ENCODE peak calls at places on chromosome 4, in seven cellular contexts. One of them, this sample, is unnamed. For H3K27me3, the result is how much of the 10 kb centered on the place peaks cover.

GRCh38 chr4:32858971-32859370 is 2138.8 kb downstream of the PCDH7 start:
- DNase-seq in sigmoid colon: no peak
- DNase-seq in uterus: no peak
- DNase-seq in spleen: no peak
- DNase-seq in adrenal gland: no peak
- DNase-seq in upper lobe of left lung: no peak
- DNase-seq in thyroid gland: no peak
- DNase-seq in this sample: no peak

GRCh38 chr4:109046549-109047171 is 255.8 kb downstream of the COL25A1 start:
- DNase-seq in sigmoid colon: no peak
- DNase-seq in thyroid gland: no peak
- DNase-seq in spleen: no peak
- DNase-seq in upper lobe of left lung: no peak
- DNase-seq in uterus: no peak
- DNase-seq in adrenal gland: peak
- DNase-seq in this sample: no peak

GRCh38 chr4:152348670-152349069 is 187.2 kb downstream of the FBXW7 start:
- DNase-seq in thyroid gland: no peak
- DNase-seq in spleen: no peak
- DNase-seq in adrenal gland: no peak
- DNase-seq in upper lobe of left lung: no peak
- DNase-seq in sigmoid colon: no peak
- DNase-seq in uterus: no peak
- DNase-seq in this sample: no peak

GRCh38 chr4:79249879-79250503 is 75.9 kb downstream of the NAA11 start:
- DNase-seq in thyroid gland: no peak
- DNase-seq in uterus: no peak
- DNase-seq in adrenal gland: no peak
- DNase-seq in spleen: no peak
- DNase-seq in upper lobe of left lung: no peak
- DNase-seq in sigmoid colon: peak
- DNase-seq in this sample: no peak

GRCh38 chr4:9898596-9899345 is 117.3 kb downstream of the DRD5 start:
- DNase-seq in sigmoid colon: no peak
- DNase-seq in spleen: no peak
- DNase-seq in upper lobe of left lung: peak
- DNase-seq in uterus: no peak
- DNase-seq in thyroid gland: peak
- DNase-seq in adrenal gland: peak
- DNase-seq in this sample: no peak

GRCh38 chr4:136713140-136713539 is 819.2 kb downstream of the PCDH18 start:
- DNase-seq in thyroid gland: no peak
- DNase-seq in sigmoid colon: no peak
- DNase-seq in uterus: no peak
- DNase-seq in spleen: no peak
- DNase-seq in upper lobe of left lung: no peak
- DNase-seq in adrenal gland: no peak
- DNase-seq in this sample: no peak

GRCh38 chr4:163672751-163673150 is 178.3 kb downstream of the TMA16 start:
- DNase-seq in adrenal gland: no peak
- DNase-seq in uterus: no peak
- DNase-seq in spleen: no peak
- DNase-seq in thyroid gland: no peak
- DNase-seq in sigmoid colon: no peak
- DNase-seq in upper lobe of left lung: no peak
- DNase-seq in this sample: no peak

GRCh38 chr4:119731146-119731742 is 102.6 kb upstream of the PDE5A start:
- DNase-seq in adrenal gland: no peak
- DNase-seq in thyroid gland: no peak
- DNase-seq in sigmoid colon: no peak
- DNase-seq in upper lobe of left lung: no peak
- DNase-seq in uterus: no peak
- DNase-seq in spleen: no peak
- DNase-seq in this sample: no peak

GRCh38 chr4:92305878-92306520 is 2.2 kb downstream of the GRID2 start:
- DNase-seq in spleen: no peak
- DNase-seq in thyroid gland: no peak
- DNase-seq in upper lobe of left lung: no peak
- DNase-seq in adrenal gland: no peak
- DNase-seq in sigmoid colon: no peak
- DNase-seq in uterus: no peak
- DNase-seq in this sample: no peak

GRCh38 chr4:54233128-54233696 is 4.1 kb downstream of the PDGFRA start:
- DNase-seq in spleen: peak
- DNase-seq in adrenal gland: peak
- DNase-seq in uterus: peak
- DNase-seq in upper lobe of left lung: peak
- DNase-seq in sigmoid colon: peak
- DNase-seq in thyroid gland: peak
- DNase-seq in this sample: peak

GRCh38 chr4:161936625-161937133 is 227.1 kb downstream of the FSTL5 start:
- DNase-seq in sigmoid colon: no peak
- DNase-seq in spleen: no peak
- DNase-seq in thyroid gland: no peak
- DNase-seq in upper lobe of left lung: no peak
- DNase-seq in adrenal gland: no peak
- DNase-seq in uterus: no peak
- DNase-seq in this sample: no peak

GRCh38 chr4:77092832-77093800 is 17.3 kb upstream of the CCNI start:
- DNase-seq in upper lobe of left lung: no peak
- DNase-seq in adrenal gland: no peak
- DNase-seq in uterus: no peak
- DNase-seq in spleen: no peak
- DNase-seq in thyroid gland: no peak
- DNase-seq in sigmoid colon: no peak
- DNase-seq in this sample: no peak

GRCh38 chr4:67054901-67055300 is 490.4 kb downstream of the CENPC start:
- DNase-seq in thyroid gland: no peak
- DNase-seq in sigmoid colon: no peak
- DNase-seq in uterus: no peak
- DNase-seq in spleen: no peak
- DNase-seq in upper lobe of left lung: no peak
- DNase-seq in adrenal gland: no peak
- DNase-seq in this sample: no peak

GRCh38 chr4:139279723-139280620 is at the start of gene MGARP:
- DNase-seq in upper lobe of left lung: no peak
- DNase-seq in sigmoid colon: no peak
- DNase-seq in adrenal gland: peak
- DNase-seq in thyroid gland: peak
- DNase-seq in uterus: no peak
- DNase-seq in spleen: peak
- DNase-seq in this sample: no peak

GRCh38 chr4:148787831-148788477 is 345.7 kb upstream of the NR3C2 start:
- DNase-seq in sigmoid colon: no peak
- DNase-seq in spleen: no peak
- DNase-seq in adrenal gland: no peak
- DNase-seq in uterus: no peak
- DNase-seq in upper lobe of left lung: no peak
- DNase-seq in thyroid gland: peak
- DNase-seq in this sample: no peak

GRCh38 chr4:54077812-54078211 is 13.4 kb upstream of the CHIC2 start:
- DNase-seq in thyroid gland: no peak
- DNase-seq in adrenal gland: no peak
- DNase-seq in upper lobe of left lung: no peak
- DNase-seq in spleen: no peak
- DNase-seq in uterus: no peak
- DNase-seq in sigmoid colon: no peak
- DNase-seq in this sample: no peak

GRCh38 chr4:72295966-72296557 is 264.3 kb downstream of the NPFFR2 start:
- DNase-seq in sigmoid colon: no peak
- DNase-seq in thyroid gland: no peak
- DNase-seq in uterus: no peak
- DNase-seq in spleen: no peak
- DNase-seq in adrenal gland: no peak
- DNase-seq in upper lobe of left lung: no peak
- DNase-seq in this sample: no peak

GRCh38 chr4:130486186-130486585 is 1390.2 kb downstream of the C4orf33 start:
- DNase-seq in thyroid gland: no peak
- DNase-seq in spleen: no peak
- DNase-seq in upper lobe of left lung: no peak
- DNase-seq in adrenal gland: no peak
- DNase-seq in sigmoid colon: no peak
- DNase-seq in uterus: no peak
- DNase-seq in this sample: no peak

GRCh38 chr4:37758226-37758625 is 68.3 kb upstream of the PGM2 start:
- DNase-seq in thyroid gland: no peak
- DNase-seq in upper lobe of left lung: peak
- DNase-seq in adrenal gland: no peak
- DNase-seq in sigmoid colon: peak
- DNase-seq in spleen: no peak
- DNase-seq in uterus: peak
- DNase-seq in this sample: no peak

GRCh38 chr4:112083587-112084347 is 61.5 kb upstream of the FAM241A start:
- DNase-seq in adrenal gland: no peak
- DNase-seq in thyroid gland: no peak
- DNase-seq in spleen: no peak
- DNase-seq in uterus: no peak
- DNase-seq in upper lobe of left lung: no peak
- DNase-seq in sigmoid colon: no peak
- DNase-seq in this sample: no peak

GRCh38 chr4:177901786-177902185 is 459.5 kb upstream of the AGA start:
- DNase-seq in thyroid gland: no peak
- DNase-seq in adrenal gland: no peak
- DNase-seq in uterus: no peak
- DNase-seq in sigmoid colon: no peak
- DNase-seq in upper lobe of left lung: no peak
- DNase-seq in spleen: no peak
- DNase-seq in this sample: no peak

GRCh38 chr4:26065833-26066232 is 151.8 kb downstream of the SMIM20 start:
- DNase-seq in uterus: no peak
- DNase-seq in spleen: no peak
- DNase-seq in adrenal gland: no peak
- DNase-seq in thyroid gland: no peak
- DNase-seq in upper lobe of left lung: no peak
- DNase-seq in sigmoid colon: no peak
- DNase-seq in this sample: no peak

GRCh38 chr4:147492761-147493160 is 11.9 kb downstream of the EDNRA start:
- DNase-seq in sigmoid colon: no peak
- DNase-seq in thyroid gland: no peak
- DNase-seq in adrenal gland: no peak
- DNase-seq in spleen: no peak
- DNase-seq in upper lobe of left lung: no peak
- DNase-seq in uterus: peak
- DNase-seq in this sample: no peak

GRCh38 chr4:23234716-23235115 is 542.0 kb downstream of the GBA3 start:
- DNase-seq in thyroid gland: no peak
- DNase-seq in upper lobe of left lung: no peak
- DNase-seq in sigmoid colon: no peak
- DNase-seq in uterus: no peak
- DNase-seq in spleen: no peak
- DNase-seq in adrenal gland: no peak
- DNase-seq in this sample: no peak

GRCh38 chr4:4395849-4396627 is 9.1 kb downstream of the NSG1 start:
- DNase-seq in adrenal gland: no peak
- DNase-seq in upper lobe of left lung: no peak
- DNase-seq in uterus: no peak
- DNase-seq in thyroid gland: no peak
- DNase-seq in spleen: no peak
- DNase-seq in sigmoid colon: no peak
- DNase-seq in this sample: no peak

GRCh38 chr4:40763228-40763716 is 13.5 kb downstream of the NSUN7 start:
- DNase-seq in sigmoid colon: no peak
- DNase-seq in adrenal gland: no peak
- DNase-seq in uterus: no peak
- DNase-seq in thyroid gland: no peak
- DNase-seq in spleen: no peak
- DNase-seq in upper lobe of left lung: no peak
- DNase-seq in this sample: no peak

GRCh38 chr4:74370912-74371311 is 6.0 kb downstream of the EREG start:
- DNase-seq in sigmoid colon: no peak
- DNase-seq in upper lobe of left lung: peak
- DNase-seq in uterus: no peak
- DNase-seq in adrenal gland: peak
- DNase-seq in thyroid gland: no peak
- DNase-seq in spleen: no peak
- DNase-seq in this sample: no peak

GRCh38 chr4:140098481-140099132 is 55.4 kb downstream of the MAML3 start:
- DNase-seq in thyroid gland: no peak
- DNase-seq in uterus: no peak
- DNase-seq in spleen: no peak
- DNase-seq in sigmoid colon: no peak
- DNase-seq in adrenal gland: no peak
- DNase-seq in upper lobe of left lung: no peak
- DNase-seq in this sample: no peak

GRCh38 chr4:3442959-3443749 is 1.4 kb downstream of the HGFAC start:
- DNase-seq in upper lobe of left lung: peak
- DNase-seq in uterus: no peak
- DNase-seq in thyroid gland: peak
- DNase-seq in spleen: peak
- DNase-seq in adrenal gland: peak
- DNase-seq in sigmoid colon: no peak
- DNase-seq in this sample: peak

GRCh38 chr4:52936729-52937128 is 74.6 kb downstream of the RASL11B start:
- DNase-seq in adrenal gland: no peak
- DNase-seq in spleen: no peak
- DNase-seq in uterus: no peak
- DNase-seq in thyroid gland: no peak
- DNase-seq in upper lobe of left lung: no peak
- DNase-seq in sigmoid colon: no peak
- DNase-seq in this sample: no peak
- TF ChIP-seq POLR2A in adrenal gland: no peak
- TF ChIP-seq POLR2A in spleen: no peak
- TF ChIP-seq POLR2A in uterus: no peak
- TF ChIP-seq POLR2A in thyroid gland: no peak
- TF ChIP-seq POLR2A in upper lobe of left lung: no peak
- TF ChIP-seq POLR2A in sigmoid colon: no peak
- TF ChIP-seq POLR2A in this sample: no peak

GRCh38 chr4:6914448-6914847 is 4.8 kb downstream of the TBC1D14 start:
- DNase-seq in sigmoid colon: peak
- DNase-seq in adrenal gland: no peak
- DNase-seq in thyroid gland: no peak
- DNase-seq in uterus: no peak
- DNase-seq in spleen: peak
- DNase-seq in upper lobe of left lung: no peak
- DNase-seq in this sample: no peak
- H3K27ac ChIP-seq in sigmoid colon: no peak
- H3K27ac ChIP-seq in adrenal gland: peak
- H3K27ac ChIP-seq in thyroid gland: no peak
- H3K27ac ChIP-seq in uterus: no peak
- H3K27ac ChIP-seq in spleen: no peak
- H3K27ac ChIP-seq in upper lobe of left lung: peak
- H3K27ac ChIP-seq in this sample: no peak

DNA sequence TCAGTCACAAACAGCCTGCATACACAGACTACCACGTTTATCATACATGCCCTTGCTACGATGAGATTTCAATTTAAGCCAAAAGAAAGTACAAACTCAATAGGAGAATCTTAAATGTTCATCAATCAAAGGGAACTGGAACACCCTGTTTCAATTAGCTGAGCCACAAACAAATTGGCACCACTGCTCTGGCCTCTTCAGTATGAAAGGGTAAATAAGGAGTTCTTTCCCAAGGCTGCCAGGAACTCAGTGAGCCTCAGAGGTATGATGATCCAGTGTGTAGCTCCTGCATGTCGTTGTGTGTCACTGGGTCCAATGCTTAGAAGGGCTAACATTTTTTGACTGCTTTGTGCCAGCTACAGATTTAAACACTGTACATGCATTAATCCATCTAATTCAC is 5.4 kb downstream of the RNF150 start:
- DNase-seq in upper lobe of left lung: no peak
- DNase-seq in sigmoid colon: no peak
- DNase-seq in adrenal gland: no peak
- DNase-seq in spleen: no peak
- DNase-seq in thyroid gland: peak
- DNase-seq in uterus: no peak
- DNase-seq in this sample: no peak
- H3K27me3 ChIP-seq in upper lobe of left lung: under half
- H3K27me3 ChIP-seq in sigmoid colon: under half
- H3K27me3 ChIP-seq in adrenal gland: under half
- H3K27me3 ChIP-seq in spleen: under half
- H3K27me3 ChIP-seq in thyroid gland: under half
- H3K27me3 ChIP-seq in uterus: under half
- H3K27me3 ChIP-seq in this sample: under half

GRCh38 chr4:123553733-123554132 is 157.1 kb downstream of the SPRY1 start:
- DNase-seq in thyroid gland: no peak
- DNase-seq in upper lobe of left lung: no peak
- DNase-seq in adrenal gland: no peak
- DNase-seq in sigmoid colon: no peak
- DNase-seq in spleen: no peak
- DNase-seq in uterus: no peak
- DNase-seq in this sample: no peak
- TF ChIP-seq POLR2A in thyroid gland: no peak
- TF ChIP-seq POLR2A in upper lobe of left lung: no peak
- TF ChIP-seq POLR2A in adrenal gland: no peak
- TF ChIP-seq POLR2A in sigmoid colon: no peak
- TF ChIP-seq POLR2A in spleen: no peak
- TF ChIP-seq POLR2A in uterus: no peak
- TF ChIP-seq POLR2A in this sample: no peak

This sample was measured in Peyer's patch.